ENCODE peak calls at places on chromosomes 13 and 19, in eight cellular contexts. W is tibial nerve, Y is BJ, E is hepatocyte, P is tibial artery, T is brain microvascular endothelial cell, Q is lung, C is psoas muscle. B is an unnamed sample.

GRCh38 chr19:418761-419632 is 10.1 kb upstream of the C2CD4C start:
- DNase-seq in W (no peak), P (no peak), T (no peak), C (peak; percentile 46), Q (no peak), E (no peak), Y (no peak), B (no peak)

GRCh38 chr13:60425332-60425731 is 28.3 kb downstream of the TDRD3 start:
- DNase-seq in T (no peak), E (no peak), P (no peak), W (no peak), C (no peak), Y (no peak), Q (no peak), B (no peak)

GRCh38 chr19:57754091-57754673 is 7.6 kb downstream of the ZNF776 start:
- DNase-seq in P (no peak), Q (no peak), E (no peak), W (no peak), T (no peak), C (no peak), Y (no peak), B (no peak)

GRCh38 chr19:46722004-46722380 is 5.1 kb upstream of the PRKD2 start:
- DNase-seq in P (no peak), Y (no peak), T (no peak), C (no peak), E (no peak), W (no peak), Q (no peak), B (no peak)

GRCh38 chr19:14719162-14719561 is 29.3 kb downstream of the ZNF333 start:
- DNase-seq in Y (no peak), E (no peak), C (no peak), P (no peak), Q (no peak), T (no peak), W (no peak), B (no peak)

GRCh38 chr13:41974262-41974900 is 13.5 kb upstream of the VWA8 start:
- DNase-seq in C (no peak), P (no peak), Q (no peak), E (no peak), T (no peak), W (no peak), Y (no peak), B (no peak)

GRCh38 chr19:48333467-48334384 is 8.4 kb downstream of the EMP3 start:
- DNase-seq in Y (peak; percentile 37), E (peak; percentile 98), Q (peak; percentile 92), T (peak; percentile 91), C (peak; percentile 94), P (peak; percentile 90), W (peak; percentile 82), B (peak; percentile 64)

GRCh38 chr19:45442927-45443461 is 19.3 kb upstream of the ERCC1 start:
- DNase-seq in W (peak; percentile 48), E (peak; percentile 63), C (no peak), Q (peak; percentile 58), P (peak; percentile 79), Y (no peak), T (peak; percentile 83), B (no peak)

GRCh38 chr19:39430675-39431593 is 4.8 kb downstream of the RPS16 start:
- DNase-seq in T (peak; percentile 99), P (peak; percentile 42), Q (peak; percentile 70), Y (no peak), W (no peak), C (no peak), E (peak; percentile 66), B (no peak)

GRCh38 chr19:18117692-18118378 is 20.3 kb downstream of the MAST3 start:
- DNase-seq in W (peak; percentile 79), E (peak; percentile 97), P (peak; percentile 76), T (peak; percentile 60), Y (no peak), Q (peak; percentile 91), C (peak; percentile 96), B (peak; percentile 94)

GRCh38 chr19:15935167-15935702 is 906 bp upstream of the CYP4F11 start:
- DNase-seq in Q (no peak), E (no peak), T (no peak), W (no peak), P (no peak), C (no peak), Y (no peak), B (no peak)

GRCh38 chr19:57338798-57339378 is 12.2 kb upstream of the ZNF304 start:
- DNase-seq in W (no peak), P (no peak), Q (peak; percentile 9), T (peak; percentile 52), E (no peak), C (no peak), Y (no peak), B (no peak)

GRCh38 chr13:46149272-46150133 is 32.5 kb downstream of the LCP1 start:
- DNase-seq in Q (no peak), Y (no peak), T (peak; percentile 64), C (no peak), P (no peak), W (no peak), E (no peak), B (no peak)

GRCh38 chr19:17026041-17026658 is 460 bp downstream of the CPAMD8 start:
- DNase-seq in C (no peak), P (no peak), Y (no peak), Q (peak; percentile 67), E (peak; percentile 55), T (no peak), W (no peak), B (peak; percentile 23)

GRCh38 chr19:30093966-30094770 is 152.1 kb downstream of the URI1 start:
- DNase-seq in T (no peak), E (no peak), C (peak; percentile 26), Q (no peak), W (no peak), P (no peak), Y (no peak), B (no peak)

GRCh38 chr19:30097746-30098280 is 155.8 kb downstream of the URI1 start:
- DNase-seq in C (peak; percentile 8), T (no peak), Y (no peak), Q (no peak), P (no peak), E (no peak), W (no peak), B (no peak)

GRCh38 chr19:30095171-30095570 is 153.1 kb downstream of the URI1 start:
- DNase-seq in Q (no peak), C (peak; percentile 27), E (no peak), W (no peak), Y (no peak), T (no peak), P (no peak), B (no peak)

GRCh38 chr19:30092721-30093569 is 150.9 kb downstream of the URI1 start:
- DNase-seq in C (peak; percentile 38), P (no peak), W (no peak), Y (no peak), T (no peak), E (no peak), Q (no peak), B (no peak)

GRCh38 chr19:30096596-30097370 is 154.7 kb downstream of the URI1 start:
- DNase-seq in Y (no peak), T (no peak), E (no peak), Q (no peak), W (no peak), C (peak; percentile 36), P (no peak), B (no peak)
- TF ChIP-seq CTCF in Y (no peak), T (no peak), E (no peak), Q (no peak), W (no peak), C (no peak), P (no peak), B (no peak)

DNA sequence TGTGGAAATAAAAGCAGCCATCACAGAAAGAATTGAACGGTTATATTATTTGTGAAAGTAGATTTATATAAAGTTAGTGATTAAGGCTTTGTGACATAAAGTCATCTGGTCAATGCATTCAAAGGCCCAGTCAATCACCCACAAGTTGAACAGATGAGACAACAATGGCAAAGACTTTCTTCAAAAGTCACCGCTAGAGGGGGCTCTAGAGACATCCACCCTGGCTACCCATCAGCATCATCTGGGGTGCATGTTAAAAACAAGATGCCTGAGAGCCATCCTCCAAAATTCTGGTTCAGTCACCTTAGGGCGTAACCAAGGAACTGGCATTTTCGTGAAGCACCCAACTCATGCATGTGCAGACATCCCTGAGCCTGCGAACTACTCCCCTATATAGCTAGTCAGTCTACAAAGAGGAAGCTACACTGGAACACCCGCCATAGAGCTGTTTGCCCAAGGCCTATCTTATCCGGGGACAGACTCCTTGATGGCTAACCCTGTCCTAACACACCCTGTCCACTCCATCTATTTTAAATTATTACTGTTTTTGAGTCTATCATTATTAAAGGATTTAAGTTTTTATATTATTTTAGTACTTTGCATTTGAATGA is 970.5 kb downstream of the UQCRFS1 start:
- DNase-seq in T (peak; percentile 12), Q (no peak), P (no peak), E (peak; percentile 30), W (no peak), C (no peak), Y (no peak), B (no peak)
- TF ChIP-seq CTCF in T (peak; percentile 69), Q (no peak), P (no peak), E (peak; percentile 46), W (peak; percentile 29), C (peak; percentile 26), Y (peak; percentile 68), B (peak; percentile 63)

DNA sequence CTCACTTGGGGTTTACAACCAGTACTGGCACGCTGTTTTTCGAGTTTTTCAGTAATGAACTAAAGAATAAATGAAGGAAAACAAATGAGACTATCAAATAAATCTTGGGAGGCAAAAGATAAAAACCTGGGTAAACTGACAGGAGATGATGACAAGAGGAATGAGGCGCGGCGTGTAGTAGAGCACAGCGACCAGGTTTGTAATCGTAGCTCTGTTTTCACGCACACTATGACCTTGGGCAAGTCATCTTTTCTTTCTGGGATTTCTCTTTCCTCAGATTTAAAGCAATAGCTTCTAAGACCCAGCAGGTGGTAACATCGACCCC is 419 bp downstream of the MRPS31 start:
- DNase-seq in Y (no peak), P (no peak), Q (no peak), E (no peak), W (no peak), T (no peak), C (no peak), B (no peak)
- TF ChIP-seq CTCF in Y (no peak), P (no peak), Q (no peak), E (no peak), W (no peak), T (no peak), C (no peak), B (no peak)

GRCh38 chr13:43959291-43959690 is 79.6 kb downstream of the LACC1 start:
- DNase-seq in E (no peak), C (no peak), P (no peak), Q (no peak), W (no peak), Y (no peak), T (no peak), B (no peak)

GRCh38 chr13:43965446-43965845 is 85.7 kb downstream of the LACC1 start:
- DNase-seq in W (no peak), Y (no peak), P (no peak), E (no peak), Q (no peak), T (no peak), C (no peak), B (no peak)

GRCh38 chr13:43964698-43965097 is 85.0 kb downstream of the LACC1 start:
- DNase-seq in Y (no peak), W (no peak), C (no peak), P (no peak), E (no peak), Q (no peak), T (no peak), B (no peak)

GRCh38 chr13:43961909-43962308 is 82.2 kb downstream of the LACC1 start:
- DNase-seq in P (no peak), Q (no peak), W (no peak), Y (no peak), E (no peak), T (no peak), C (no peak), B (no peak)

GRCh38 chr13:43963726-43964125 is 84.0 kb downstream of the LACC1 start:
- DNase-seq in P (no peak), Q (no peak), C (no peak), T (no peak), W (no peak), Y (no peak), E (no peak), B (no peak)
- TF ChIP-seq CTCF in P (no peak), Q (no peak), C (no peak), T (peak; percentile 32), W (no peak), Y (no peak), E (no peak), B (no peak)

B was measured in progenitor cell of endocrine pancreas.